ENCODE peak calls at places on chromosomes 4 and X, in four cellular contexts. One of them, this sample, is unnamed.
A peak's percentile ranks its signal among the peaks of the same experiment; 100 is the strongest.

GRCh38 chr4:128163177-128164117 is 102.3 kb downstream of the LARP1B start:
- DNase-seq in SK-N-SH: no peak
- DNase-seq in GM12878: no peak
- DNase-seq in HCT116: peak; percentile 69
- DNase-seq in this sample: peak; percentile 37

GRCh38 chr4:83083925-83084475 is 30.5 kb downstream of the PLAC8 start:
- DNase-seq in HCT116: no peak
- DNase-seq in GM12878: no peak
- DNase-seq in SK-N-SH: no peak
- DNase-seq in this sample: no peak

GRCh38 chr4:156933633-156934258 is 37.9 kb downstream of the PDGFC start:
- DNase-seq in SK-N-SH: no peak
- DNase-seq in HCT116: peak; percentile 32
- DNase-seq in GM12878: no peak
- DNase-seq in this sample: peak; percentile 54

GRCh38 chr4:56876264-56876663 is 31.4 kb upstream of the REST start:
- DNase-seq in HCT116: no peak
- DNase-seq in SK-N-SH: no peak
- DNase-seq in GM12878: no peak
- DNase-seq in this sample: no peak

GRCh38 chr4:81682492-81682891 is 210.8 kb upstream of the RASGEF1B start:
- DNase-seq in SK-N-SH: no peak
- DNase-seq in HCT116: no peak
- DNase-seq in GM12878: no peak
- DNase-seq in this sample: no peak

GRCh38 chr4:138200236-138200590 is 41.9 kb downstream of the SLC7A11 start:
- DNase-seq in SK-N-SH: no peak
- DNase-seq in HCT116: no peak
- DNase-seq in GM12878: no peak
- DNase-seq in this sample: no peak

GRCh38 chr4:169619518-169619957 is 840 bp upstream of the CLCN3 start:
- DNase-seq in GM12878: no peak
- DNase-seq in HCT116: peak; percentile 71
- DNase-seq in SK-N-SH: peak; percentile 42
- DNase-seq in this sample: peak; percentile 77

GRCh38 chr4:121960801-121961200 is 8.9 kb upstream of the TRPC3 start:
- DNase-seq in SK-N-SH: no peak
- DNase-seq in GM12878: no peak
- DNase-seq in HCT116: no peak
- DNase-seq in this sample: no peak

GRCh38 chrX:7787714-7788113 is 55.3 kb upstream of the VCX start:
- DNase-seq in HCT116: no peak
- DNase-seq in SK-N-SH: no peak
- DNase-seq in GM12878: no peak
- DNase-seq in this sample: no peak

GRCh38 chr4:8544741-8545438 is 35.3 kb upstream of the GPR78 start:
- DNase-seq in SK-N-SH: no peak
- DNase-seq in GM12878: no peak
- DNase-seq in HCT116: no peak
- DNase-seq in this sample: no peak

GRCh38 chr4:93334003-93334402 is 494.6 kb upstream of the ATOH1 start:
- DNase-seq in GM12878: peak; percentile 45
- DNase-seq in SK-N-SH: no peak
- DNase-seq in HCT116: no peak
- DNase-seq in this sample: no peak

GRCh38 chr4:182929296-182929695 is 12.1 kb upstream of the DCTD start:
- DNase-seq in SK-N-SH: no peak
- DNase-seq in GM12878: no peak
- DNase-seq in HCT116: no peak
- DNase-seq in this sample: no peak

GRCh38 chr4:147110968-147111367 is 165.3 kb upstream of the TTC29 start:
- DNase-seq in SK-N-SH: peak; percentile 29
- DNase-seq in HCT116: no peak
- DNase-seq in GM12878: no peak
- DNase-seq in this sample: peak; percentile 2

GRCh38 chr4:158259955-158260575 is 49.8 kb downstream of the TMEM144 start:
- DNase-seq in HCT116: peak; percentile 13
- DNase-seq in GM12878: no peak
- DNase-seq in SK-N-SH: no peak
- DNase-seq in this sample: no peak

GRCh38 chr4:7726665-7727413 is 212.8 kb downstream of the AFAP1 start:
- DNase-seq in SK-N-SH: no peak
- DNase-seq in GM12878: no peak
- DNase-seq in HCT116: no peak
- DNase-seq in this sample: no peak

GRCh38 chr4:105329081-105329480 is 144.8 kb downstream of the PPA2 start:
- DNase-seq in SK-N-SH: no peak
- DNase-seq in GM12878: no peak
- DNase-seq in HCT116: no peak
- DNase-seq in this sample: no peak

GRCh38 chrX:9928083-9928482 is 39.1 kb upstream of the CLDN34 start:
- DNase-seq in SK-N-SH: no peak
- DNase-seq in GM12878: no peak
- DNase-seq in HCT116: no peak
- DNase-seq in this sample: no peak

GRCh38 chr4:25367004-25367621 is 9.9 kb upstream of the ANAPC4 start:
- DNase-seq in SK-N-SH: peak; percentile 19
- DNase-seq in HCT116: no peak
- DNase-seq in GM12878: no peak
- DNase-seq in this sample: peak; percentile 46

GRCh38 chr4:110854021-110854678 is 231.3 kb upstream of the PITX2 start:
- DNase-seq in SK-N-SH: no peak
- DNase-seq in GM12878: no peak
- DNase-seq in HCT116: no peak
- DNase-seq in this sample: no peak

GRCh38 chrX:46649421-46650260 is 76.1 kb downstream of the CHST7 start:
- DNase-seq in HCT116: no peak
- DNase-seq in GM12878: no peak
- DNase-seq in SK-N-SH: peak; percentile 52
- DNase-seq in this sample: no peak

GRCh38 chr4:57037982-57038604 is 59.4 kb downstream of the POLR2B start:
- DNase-seq in HCT116: peak; percentile 23
- DNase-seq in GM12878: no peak
- DNase-seq in SK-N-SH: peak; percentile 72
- DNase-seq in this sample: peak; percentile 10

GRCh38 chrX:135981662-135982061 is 3.6 kb upstream of the SLC9A6 start:
- DNase-seq in HCT116: no peak
- DNase-seq in SK-N-SH: no peak
- DNase-seq in GM12878: no peak
- DNase-seq in this sample: no peak

GRCh38 chr4:33193109-33193508 is 2472.9 kb downstream of the PCDH7 start:
- DNase-seq in GM12878: no peak
- DNase-seq in HCT116: no peak
- DNase-seq in SK-N-SH: no peak
- DNase-seq in this sample: no peak

GRCh38 chrX:51568586-51568985 is 50.1 kb downstream of the CENPVL3 start:
- DNase-seq in GM12878: no peak
- DNase-seq in HCT116: no peak
- DNase-seq in SK-N-SH: no peak
- DNase-seq in this sample: no peak

GRCh38 chr4:22607382-22607781 is 85.4 kb upstream of the GBA3 start:
- DNase-seq in SK-N-SH: peak; percentile 59
- DNase-seq in HCT116: peak; percentile 54
- DNase-seq in GM12878: no peak
- DNase-seq in this sample: peak; percentile 23

GRCh38 chr4:26701786-26702227 is 117.9 kb downstream of the TBC1D19 start:
- DNase-seq in GM12878: no peak
- DNase-seq in SK-N-SH: no peak
- DNase-seq in HCT116: peak; percentile 39
- DNase-seq in this sample: no peak

GRCh38 chr4:95409127-95409526 is 139.6 kb downstream of the UNC5C start:
- DNase-seq in GM12878: no peak
- DNase-seq in SK-N-SH: no peak
- DNase-seq in HCT116: no peak
- DNase-seq in this sample: no peak

GRCh38 chrX:10076765-10077164 is 80.0 kb upstream of the CLCN4 start:
- DNase-seq in SK-N-SH: no peak
- DNase-seq in GM12878: no peak
- DNase-seq in HCT116: no peak
- DNase-seq in this sample: no peak

GRCh38 chr4:167622481-167623240 is 388.4 kb upstream of the SPOCK3 start:
- DNase-seq in HCT116: peak; percentile 46
- DNase-seq in SK-N-SH: peak; percentile 53
- DNase-seq in GM12878: no peak
- DNase-seq in this sample: peak; percentile 38

GRCh38 chr4:154439224-154439623 is 52.4 kb downstream of the DCHS2 start:
- DNase-seq in GM12878: no peak
- DNase-seq in HCT116: no peak
- DNase-seq in SK-N-SH: no peak
- DNase-seq in this sample: no peak

GRCh38 chr4:135492439-135492838 is 1290.8 kb upstream of the PABPC4L start:
- DNase-seq in GM12878: no peak
- DNase-seq in SK-N-SH: no peak
- DNase-seq in HCT116: no peak
- DNase-seq in this sample: no peak

GRCh38 chr4:53189011-53189410 is 176.8 kb downstream of the SCFD2 start:
- DNase-seq in SK-N-SH: no peak
- DNase-seq in GM12878: no peak
- DNase-seq in HCT116: no peak
- DNase-seq in this sample: no peak

GRCh38 chr4:186887211-186887785 is 163.6 kb upstream of the FAT1 start:
- DNase-seq in HCT116: no peak
- DNase-seq in GM12878: no peak
- DNase-seq in SK-N-SH: no peak
- DNase-seq in this sample: no peak

GRCh38 chr4:78155616-78156105 is 98.5 kb downstream of the FRAS1 start:
- DNase-seq in SK-N-SH: no peak
- DNase-seq in HCT116: peak; percentile 7
- DNase-seq in GM12878: no peak
- DNase-seq in this sample: no peak
- TF ChIP-seq JUND in SK-N-SH: no peak
- TF ChIP-seq JUND in HCT116: no peak
- TF ChIP-seq JUND in GM12878: no peak
- TF ChIP-seq JUND in this sample: no peak

GRCh38 chr4:113088050-113088449 is 38.6 kb downstream of the ANK2 start:
- DNase-seq in HCT116: no peak
- DNase-seq in SK-N-SH: no peak
- DNase-seq in GM12878: no peak
- DNase-seq in this sample: no peak
- TF ChIP-seq JUND in HCT116: no peak
- TF ChIP-seq JUND in SK-N-SH: no peak
- TF ChIP-seq JUND in GM12878: no peak
- TF ChIP-seq JUND in this sample: no peak

DNA sequence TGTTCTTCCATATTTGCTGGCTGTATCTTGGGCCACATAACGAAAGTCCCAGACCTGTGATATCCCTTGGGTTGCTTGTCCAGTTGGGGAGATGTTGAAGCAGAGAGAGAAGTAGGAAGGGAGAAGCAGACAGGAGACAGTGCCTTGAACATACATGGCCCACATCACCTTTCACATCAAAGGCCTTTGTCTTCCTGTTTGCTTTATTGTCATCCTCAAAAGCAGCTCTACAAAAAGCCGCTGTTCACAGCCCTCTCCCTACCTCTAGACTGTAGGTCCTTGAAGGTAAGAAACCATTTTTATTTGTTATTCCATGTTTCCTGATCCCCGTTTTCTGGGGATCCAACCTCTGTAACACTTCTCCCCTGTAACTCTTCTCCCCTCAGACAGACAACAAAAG is 14.9 kb downstream of the USP26 start:
- DNase-seq in SK-N-SH: no peak
- DNase-seq in HCT116: no peak
- DNase-seq in GM12878: no peak
- DNase-seq in this sample: no peak
- TF ChIP-seq JUND in SK-N-SH: no peak
- TF ChIP-seq JUND in HCT116: no peak
- TF ChIP-seq JUND in GM12878: no peak
- TF ChIP-seq JUND in this sample: no peak

GRCh38 chr4:80184053-80184790 is 13.1 kb upstream of the PRDM8 start:
- DNase-seq in SK-N-SH: peak; percentile 88
- DNase-seq in HCT116: peak; percentile 48
- DNase-seq in GM12878: no peak
- DNase-seq in this sample: peak; percentile 45
- TF ChIP-seq JUND in SK-N-SH: no peak
- TF ChIP-seq JUND in HCT116: no peak
- TF ChIP-seq JUND in GM12878: no peak
- TF ChIP-seq JUND in this sample: no peak

GRCh38 chrX:37746951-37747350 is 32.9 kb upstream of the CYBB start:
- DNase-seq in HCT116: no peak
- DNase-seq in GM12878: no peak
- DNase-seq in SK-N-SH: no peak
- DNase-seq in this sample: no peak

GRCh38 chrX:37745835-37746234 is 34.0 kb upstream of the CYBB start:
- DNase-seq in GM12878: no peak
- DNase-seq in SK-N-SH: no peak
- DNase-seq in HCT116: no peak
- DNase-seq in this sample: no peak

GRCh38 chrX:37745354-37745753 is 34.5 kb upstream of the CYBB start:
- DNase-seq in GM12878: peak; percentile 53
- DNase-seq in HCT116: peak; percentile 18
- DNase-seq in SK-N-SH: peak; percentile 55
- DNase-seq in this sample: peak; percentile 31

GRCh38 chrX:37746268-37746931 is 33.5 kb upstream of the CYBB start:
- DNase-seq in HCT116: no peak
- DNase-seq in GM12878: peak; percentile 72
- DNase-seq in SK-N-SH: no peak
- DNase-seq in this sample: no peak
- TF ChIP-seq JUND in HCT116: no peak
- TF ChIP-seq JUND in GM12878: no peak
- TF ChIP-seq JUND in SK-N-SH: no peak
- TF ChIP-seq JUND in this sample: no peak

DNA sequence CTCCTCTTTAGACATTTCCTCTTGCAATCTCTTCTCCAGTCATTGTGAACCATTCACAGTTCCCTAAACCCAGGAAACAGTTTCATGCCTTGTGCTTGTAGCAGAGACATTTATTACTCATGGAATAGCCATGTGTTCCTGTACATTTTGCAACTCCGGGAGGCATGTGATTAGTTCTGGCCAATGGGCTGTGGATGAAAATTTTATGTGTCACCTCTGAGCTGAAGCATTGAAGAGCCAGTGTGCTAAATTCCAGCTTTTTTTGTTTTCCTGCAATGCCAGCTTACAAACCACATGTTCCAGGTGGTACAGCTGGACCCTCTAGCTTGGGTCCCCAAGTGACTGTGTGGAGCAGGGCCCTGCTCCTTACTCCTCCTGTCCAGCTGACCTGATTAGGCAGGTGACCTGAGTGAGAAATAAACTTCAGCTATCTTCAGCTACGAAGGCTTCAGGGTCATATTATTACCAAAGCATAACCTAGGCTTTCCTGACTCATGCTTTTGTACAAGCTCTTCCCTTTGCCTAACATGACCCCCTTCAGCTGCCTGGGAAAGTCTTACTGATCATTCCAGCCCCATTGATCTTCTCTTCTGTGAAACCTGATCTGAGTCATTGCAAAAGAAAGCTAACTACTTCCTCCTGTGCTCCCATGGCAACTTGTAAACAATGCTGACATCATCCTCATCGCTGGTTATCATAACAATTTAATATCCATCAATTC is 200.4 kb downstream of the PTTG2 start:
- DNase-seq in HCT116: peak; percentile 88
- DNase-seq in SK-N-SH: no peak
- DNase-seq in GM12878: peak; percentile 69
- DNase-seq in this sample: no peak
- TF ChIP-seq JUND in HCT116: peak; percentile 81
- TF ChIP-seq JUND in SK-N-SH: peak; percentile 27
- TF ChIP-seq JUND in GM12878: peak; percentile 95
- TF ChIP-seq JUND in this sample: no peak

This sample was measured in T47D.